ENCODE peak calls at places on chromosome 19, in nine cellular contexts. One of them, this sample, is unnamed.

GRCh38 chr19:40486017-40486416 is 19.2 kb downstream of the SPTBN4 start:
- DNase-seq in activated CD4-positive, alpha-beta T cell treated with anti-CD3 and anti-CD28 coated beads for 48 hours: no peak
- DNase-seq in HEK293T: no peak
- DNase-seq in AG08395: no peak
- DNase-seq in ovary: no peak
- DNase-seq in H54: no peak
- DNase-seq in LHCN-M2: no peak
- DNase-seq in activated CD4-positive, CD25-positive, alpha-beta regulatory T cell: no peak
- DNase-seq in tibial artery: no peak
- DNase-seq in this sample: no peak

GRCh38 chr19:15663245-15663644 is 9.6 kb upstream of the CYP4F12 start:
- DNase-seq in activated CD4-positive, alpha-beta T cell treated with anti-CD3 and anti-CD28 coated beads for 48 hours: no peak
- DNase-seq in HEK293T: no peak
- DNase-seq in AG08395: no peak
- DNase-seq in ovary: no peak
- DNase-seq in H54: no peak
- DNase-seq in LHCN-M2: no peak
- DNase-seq in activated CD4-positive, CD25-positive, alpha-beta regulatory T cell: no peak
- DNase-seq in tibial artery: no peak
- DNase-seq in this sample: no peak

GRCh38 chr19:47240996-47241918 is 10.3 kb upstream of the BBC3 start:
- DNase-seq in activated CD4-positive, alpha-beta T cell treated with anti-CD3 and anti-CD28 coated beads for 48 hours: peak
- DNase-seq in HEK293T: peak
- DNase-seq in AG08395: peak
- DNase-seq in ovary: peak
- DNase-seq in H54: peak
- DNase-seq in LHCN-M2: peak
- DNase-seq in activated CD4-positive, CD25-positive, alpha-beta regulatory T cell: peak
- DNase-seq in tibial artery: no peak
- DNase-seq in this sample: peak

GRCh38 chr19:33502991-33503790 is 18.4 kb downstream of the PEPD start:
- DNase-seq in activated CD4-positive, alpha-beta T cell treated with anti-CD3 and anti-CD28 coated beads for 48 hours: no peak
- DNase-seq in HEK293T: no peak
- DNase-seq in AG08395: no peak
- DNase-seq in ovary: no peak
- DNase-seq in H54: no peak
- DNase-seq in LHCN-M2: no peak
- DNase-seq in activated CD4-positive, CD25-positive, alpha-beta regulatory T cell: no peak
- DNase-seq in tibial artery: peak
- DNase-seq in this sample: no peak

GRCh38 chr19:18899624-18900560 is 3.9 kb upstream of the CERS1 start:
- DNase-seq in activated CD4-positive, alpha-beta T cell treated with anti-CD3 and anti-CD28 coated beads for 48 hours: no peak
- DNase-seq in HEK293T: no peak
- DNase-seq in AG08395: no peak
- DNase-seq in ovary: no peak
- DNase-seq in H54: no peak
- DNase-seq in LHCN-M2: no peak
- DNase-seq in activated CD4-positive, CD25-positive, alpha-beta regulatory T cell: no peak
- DNase-seq in tibial artery: peak
- DNase-seq in this sample: no peak

GRCh38 chr19:36605839-36606478 is 846 bp downstream of the ZNF382 start:
- DNase-seq in activated CD4-positive, alpha-beta T cell treated with anti-CD3 and anti-CD28 coated beads for 48 hours: no peak
- DNase-seq in HEK293T: no peak
- DNase-seq in AG08395: no peak
- DNase-seq in ovary: no peak
- DNase-seq in H54: no peak
- DNase-seq in LHCN-M2: peak
- DNase-seq in activated CD4-positive, CD25-positive, alpha-beta regulatory T cell: no peak
- DNase-seq in tibial artery: no peak
- DNase-seq in this sample: peak

GRCh38 chr19:8421484-8422461 is 8.7 kb downstream of the MARCHF2 start:
- DNase-seq in activated CD4-positive, alpha-beta T cell treated with anti-CD3 and anti-CD28 coated beads for 48 hours: no peak
- DNase-seq in HEK293T: no peak
- DNase-seq in AG08395: no peak
- DNase-seq in ovary: no peak
- DNase-seq in H54: no peak
- DNase-seq in LHCN-M2: no peak
- DNase-seq in activated CD4-positive, CD25-positive, alpha-beta regulatory T cell: no peak
- DNase-seq in tibial artery: no peak
- DNase-seq in this sample: no peak

GRCh38 chr19:54418930-54419800 is 3.9 kb downstream of the TTYH1 start:
- DNase-seq in activated CD4-positive, alpha-beta T cell treated with anti-CD3 and anti-CD28 coated beads for 48 hours: no peak
- DNase-seq in HEK293T: no peak
- DNase-seq in AG08395: no peak
- DNase-seq in ovary: no peak
- DNase-seq in H54: no peak
- DNase-seq in LHCN-M2: no peak
- DNase-seq in activated CD4-positive, CD25-positive, alpha-beta regulatory T cell: no peak
- DNase-seq in tibial artery: no peak
- DNase-seq in this sample: no peak

GRCh38 chr19:56348289-56348877 is 33.7 kb upstream of the ZSCAN5A start:
- DNase-seq in activated CD4-positive, alpha-beta T cell treated with anti-CD3 and anti-CD28 coated beads for 48 hours: peak
- DNase-seq in HEK293T: no peak
- DNase-seq in AG08395: no peak
- DNase-seq in ovary: no peak
- DNase-seq in H54: no peak
- DNase-seq in LHCN-M2: no peak
- DNase-seq in activated CD4-positive, CD25-positive, alpha-beta regulatory T cell: no peak
- DNase-seq in tibial artery: no peak
- DNase-seq in this sample: no peak

GRCh38 chr19:10111405-10111811 is at the start of gene P2RY11:
- DNase-seq in activated CD4-positive, alpha-beta T cell treated with anti-CD3 and anti-CD28 coated beads for 48 hours: peak
- DNase-seq in HEK293T: no peak
- DNase-seq in AG08395: no peak
- DNase-seq in ovary: no peak
- DNase-seq in H54: no peak
- DNase-seq in LHCN-M2: no peak
- DNase-seq in activated CD4-positive, CD25-positive, alpha-beta regulatory T cell: no peak
- DNase-seq in tibial artery: no peak
- DNase-seq in this sample: no peak

GRCh38 chr19:50870417-50871089 is 2.7 kb upstream of the KLK2 start:
- DNase-seq in activated CD4-positive, alpha-beta T cell treated with anti-CD3 and anti-CD28 coated beads for 48 hours: peak
- DNase-seq in HEK293T: no peak
- DNase-seq in AG08395: no peak
- DNase-seq in ovary: no peak
- DNase-seq in H54: no peak
- DNase-seq in LHCN-M2: peak
- DNase-seq in activated CD4-positive, CD25-positive, alpha-beta regulatory T cell: no peak
- DNase-seq in tibial artery: no peak
- DNase-seq in this sample: no peak

GRCh38 chr19:50025794-50026549 is at the start of gene ZNF473:
- DNase-seq in activated CD4-positive, alpha-beta T cell treated with anti-CD3 and anti-CD28 coated beads for 48 hours: peak
- DNase-seq in HEK293T: peak
- DNase-seq in AG08395: peak
- DNase-seq in ovary: peak
- DNase-seq in H54: peak
- DNase-seq in LHCN-M2: peak
- DNase-seq in activated CD4-positive, CD25-positive, alpha-beta regulatory T cell: peak
- DNase-seq in tibial artery: peak
- DNase-seq in this sample: peak

GRCh38 chr19:8148410-8149231 is 771 bp downstream of the FBN3 start:
- DNase-seq in activated CD4-positive, alpha-beta T cell treated with anti-CD3 and anti-CD28 coated beads for 48 hours: peak
- DNase-seq in HEK293T: peak
- DNase-seq in AG08395: no peak
- DNase-seq in ovary: no peak
- DNase-seq in H54: no peak
- DNase-seq in LHCN-M2: no peak
- DNase-seq in activated CD4-positive, CD25-positive, alpha-beta regulatory T cell: no peak
- DNase-seq in tibial artery: no peak
- DNase-seq in this sample: no peak

GRCh38 chr19:38904463-38905185 is 4.9 kb downstream of the NFKBIB start:
- DNase-seq in activated CD4-positive, alpha-beta T cell treated with anti-CD3 and anti-CD28 coated beads for 48 hours: no peak
- DNase-seq in HEK293T: no peak
- DNase-seq in AG08395: no peak
- DNase-seq in ovary: no peak
- DNase-seq in H54: no peak
- DNase-seq in LHCN-M2: no peak
- DNase-seq in activated CD4-positive, CD25-positive, alpha-beta regulatory T cell: no peak
- DNase-seq in tibial artery: no peak
- DNase-seq in this sample: no peak

GRCh38 chr19:16293133-16294085 is 31.2 kb upstream of the KLF2 start:
- DNase-seq in activated CD4-positive, alpha-beta T cell treated with anti-CD3 and anti-CD28 coated beads for 48 hours: no peak
- DNase-seq in HEK293T: no peak
- DNase-seq in AG08395: peak
- DNase-seq in ovary: peak
- DNase-seq in H54: peak
- DNase-seq in LHCN-M2: peak
- DNase-seq in activated CD4-positive, CD25-positive, alpha-beta regulatory T cell: no peak
- DNase-seq in tibial artery: peak
- DNase-seq in this sample: peak

GRCh38 chr19:10500247-10500592 is 2.9 kb downstream of the KEAP1 start:
- DNase-seq in activated CD4-positive, alpha-beta T cell treated with anti-CD3 and anti-CD28 coated beads for 48 hours: no peak
- DNase-seq in HEK293T: no peak
- DNase-seq in AG08395: no peak
- DNase-seq in ovary: no peak
- DNase-seq in H54: no peak
- DNase-seq in LHCN-M2: no peak
- DNase-seq in activated CD4-positive, CD25-positive, alpha-beta regulatory T cell: no peak
- DNase-seq in tibial artery: no peak
- DNase-seq in this sample: no peak

GRCh38 chr19:6481541-6482342 is at the start of gene DENND1C:
- DNase-seq in activated CD4-positive, alpha-beta T cell treated with anti-CD3 and anti-CD28 coated beads for 48 hours: peak
- DNase-seq in HEK293T: peak
- DNase-seq in AG08395: no peak
- DNase-seq in ovary: no peak
- DNase-seq in H54: peak
- DNase-seq in LHCN-M2: no peak
- DNase-seq in activated CD4-positive, CD25-positive, alpha-beta regulatory T cell: peak
- DNase-seq in tibial artery: no peak
- DNase-seq in this sample: no peak

GRCh38 chr19:1566392-1567115 is 1.6 kb downstream of the MEX3D start:
- DNase-seq in activated CD4-positive, alpha-beta T cell treated with anti-CD3 and anti-CD28 coated beads for 48 hours: no peak
- DNase-seq in HEK293T: no peak
- DNase-seq in AG08395: peak
- DNase-seq in ovary: peak
- DNase-seq in H54: peak
- DNase-seq in LHCN-M2: peak
- DNase-seq in activated CD4-positive, CD25-positive, alpha-beta regulatory T cell: no peak
- DNase-seq in tibial artery: peak
- DNase-seq in this sample: peak